ENCODE peak calls at places on chromosome 3, in four cellular contexts. D, K, R and A are unnamed samples.

GRCh38 chr3:18633002-18633401 is 207.9 kb upstream of the SATB1 start:
- DNase-seq in K (no peak), D (no peak), R (peak; percentile 41), A (no peak)

GRCh38 chr3:51953445-51953844 is 1.7 kb upstream of the GPR62 start:
- DNase-seq in D (peak; percentile 89), R (peak; percentile 66), K (no peak), A (peak; percentile 47)

GRCh38 chr3:45064512-45065372 is 38.6 kb downstream of the CLEC3B start:
- DNase-seq in D (peak; percentile 89), K (no peak), R (peak; percentile 86), A (peak; percentile 91)

GRCh38 chr3:80676869-80677268 is 909.1 kb upstream of the ROBO1 start:
- DNase-seq in D (no peak), R (no peak), K (no peak), A (no peak)

GRCh38 chr3:114213669-114214541 is 23.5 kb downstream of the ZNF80 start:
- DNase-seq in K (no peak), R (no peak), D (peak; percentile 2), A (peak; percentile 77)

GRCh38 chr3:71688121-71688520 is 37.1 kb downstream of the EIF4E3 start:
- DNase-seq in D (peak; percentile 45), K (peak; percentile 20), R (peak; percentile 63), A (no peak)

GRCh38 chr3:41334426-41334825 is 135.1 kb downstream of the CTNNB1 start:
- DNase-seq in D (no peak), R (no peak), K (no peak), A (no peak)

GRCh38 chr3:41251593-41251992 is 52.3 kb downstream of the CTNNB1 start:
- DNase-seq in K (no peak), D (no peak), R (no peak), A (no peak)

GRCh38 chr3:18249126-18249525 is 176.0 kb downstream of the SATB1 start:
- DNase-seq in K (no peak), R (no peak), D (no peak), A (peak; percentile 61)

GRCh38 chr3:62727576-62727975 is 147.6 kb downstream of the CADPS start:
- DNase-seq in K (no peak), R (no peak), D (peak; percentile 51), A (peak; percentile 81)

GRCh38 chr3:121654493-121655385 is 6.0 kb downstream of the HCLS1 start:
- DNase-seq in R (no peak), K (no peak), D (no peak), A (no peak)

GRCh38 chr3:147195896-147196295 is 210.4 kb downstream of the ZIC4 start:
- DNase-seq in K (no peak), D (no peak), R (no peak), A (no peak)

GRCh38 chr3:29140706-29141105 is 140.2 kb upstream of the RBMS3 start:
- DNase-seq in K (peak; percentile 13), D (no peak), R (no peak), A (no peak)

GRCh38 chr3:42387802-42388651 is 22.4 kb downstream of the LYZL4 start:
- DNase-seq in K (no peak), R (peak; percentile 10), D (peak; percentile 9), A (no peak)

GRCh38 chr3:108091498-108092259 is 848 bp upstream of the CD47 start:
- DNase-seq in D (no peak), K (peak; percentile 30), R (peak; percentile 11), A (peak; percentile 16)

GRCh38 chr3:147130461-147130860 is 275.9 kb downstream of the ZIC4 start:
- DNase-seq in R (peak; percentile 13), D (no peak), K (no peak), A (peak; percentile 12)

GRCh38 chr3:131217296-131217741 is 164.3 kb upstream of the NUDT16 start:
- DNase-seq in D (peak; percentile 73), R (peak; percentile 92), K (peak; percentile 13), A (no peak)

GRCh38 chr3:12895391-12896205 is 54.2 kb upstream of the RPL32 start:
- DNase-seq in R (no peak), D (peak; percentile 54), K (no peak), A (no peak)

DNA sequence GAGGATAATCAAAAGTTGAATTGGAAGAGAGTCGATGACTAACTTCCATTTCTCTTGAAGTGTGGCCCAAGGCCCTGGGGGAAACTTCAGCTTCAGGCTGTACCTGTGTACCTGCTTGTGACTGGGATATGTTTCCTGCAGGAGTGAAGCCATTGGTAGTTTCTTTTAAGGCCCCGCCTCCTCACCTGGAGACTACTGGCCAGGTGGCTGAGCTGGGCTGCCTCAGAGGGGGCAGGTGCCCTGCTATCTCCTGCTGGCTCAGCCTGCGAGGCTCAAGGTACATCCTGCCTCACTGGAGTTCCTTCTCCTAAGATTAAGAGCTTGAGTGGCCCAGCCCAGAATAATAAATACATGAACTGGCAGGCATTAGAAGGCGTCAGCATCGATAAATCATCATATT is 121.6 kb upstream of the ROPN1 start:
- DNase-seq in D (no peak), K (no peak), R (no peak), A (no peak)
- H3K27me3 ChIP-seq in D (no peaks in the 10 kb centered on the region), K (no peaks in the 10 kb centered on the region), R (no peaks in the 10 kb centered on the region), A (no peaks in the 10 kb centered on the region)

GRCh38 chr3:159824341-159824740 is 164.3 kb upstream of the IL12A start:
- DNase-seq in K (peak; percentile 75), D (peak; percentile 89), R (peak; percentile 96), A (peak; percentile 96)

GRCh38 chr3:159821737-159822136 is 166.9 kb upstream of the IL12A start:
- DNase-seq in D (no peak), K (no peak), R (no peak), A (no peak)

GRCh38 chr3:159828542-159828943 is 160.1 kb upstream of the IL12A start:
- DNase-seq in R (peak; percentile 69), K (peak; percentile 77), D (peak; percentile 65), A (no peak)

GRCh38 chr3:159823763-159824162 is 164.9 kb upstream of the IL12A start:
- DNase-seq in K (no peak), D (no peak), R (peak; percentile 32), A (no peak)

DNA sequence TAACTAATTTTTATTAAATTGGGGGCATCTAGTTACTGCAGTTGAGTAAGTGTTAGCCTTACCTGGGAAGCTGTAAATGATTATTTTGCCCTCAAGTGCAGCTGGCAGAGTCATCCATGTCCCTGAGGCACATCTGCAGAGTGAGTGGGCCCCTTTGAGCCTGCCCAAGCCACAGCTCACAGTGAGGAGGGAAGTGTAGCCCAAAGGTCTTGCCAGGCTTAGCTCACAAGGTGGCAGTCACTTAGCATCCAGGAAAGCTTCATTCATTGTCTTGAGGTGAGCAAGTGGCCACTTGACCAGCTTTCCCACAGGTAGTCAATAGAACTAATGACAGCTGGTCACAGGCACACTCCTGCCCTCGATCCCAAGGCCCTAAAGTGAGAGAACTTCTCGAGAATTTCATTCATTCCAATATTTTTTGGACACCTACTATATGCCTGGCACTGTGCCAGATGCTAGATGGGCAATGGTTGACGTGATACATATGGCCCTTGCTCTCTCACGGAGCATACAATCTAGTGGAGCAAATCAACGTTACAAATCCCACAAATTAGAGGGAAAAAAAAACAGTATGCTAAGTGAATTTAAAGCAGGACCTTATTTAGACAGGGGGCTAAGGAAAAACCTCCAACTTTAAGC is 163.3 kb upstream of the IL12A start:
- DNase-seq in D (no peak), K (no peak), R (peak; percentile 35), A (no peak)
- H3K4me3 ChIP-seq in D (no peak overlapping the region), K (no peak overlapping the region), R (no peak overlapping the region), A (no peak overlapping the region)

GRCh38 chr3:151412989-151413388 is 28.4 kb upstream of the P2RY12 start:
- DNase-seq in D (no peak), R (no peak), K (no peak), A (no peak)
- TF ChIP-seq CTCF in D (no peak), R (peak; percentile 42), K (no peak), A (no peak)

GRCh38 chr3:198112031-198112430 is 152.0 kb downstream of the LMLN start:
- DNase-seq in R (no peak), D (no peak), K (no peak), A (no peak)
- H3K27me3 ChIP-seq in R (peaks cover 57% of the 10 kb centered on the region), D (peaks cover 24% of the 10 kb centered on the region), K (peaks cover 82% of the 10 kb centered on the region), A (peaks cover 34% of the 10 kb centered on the region)

DNA sequence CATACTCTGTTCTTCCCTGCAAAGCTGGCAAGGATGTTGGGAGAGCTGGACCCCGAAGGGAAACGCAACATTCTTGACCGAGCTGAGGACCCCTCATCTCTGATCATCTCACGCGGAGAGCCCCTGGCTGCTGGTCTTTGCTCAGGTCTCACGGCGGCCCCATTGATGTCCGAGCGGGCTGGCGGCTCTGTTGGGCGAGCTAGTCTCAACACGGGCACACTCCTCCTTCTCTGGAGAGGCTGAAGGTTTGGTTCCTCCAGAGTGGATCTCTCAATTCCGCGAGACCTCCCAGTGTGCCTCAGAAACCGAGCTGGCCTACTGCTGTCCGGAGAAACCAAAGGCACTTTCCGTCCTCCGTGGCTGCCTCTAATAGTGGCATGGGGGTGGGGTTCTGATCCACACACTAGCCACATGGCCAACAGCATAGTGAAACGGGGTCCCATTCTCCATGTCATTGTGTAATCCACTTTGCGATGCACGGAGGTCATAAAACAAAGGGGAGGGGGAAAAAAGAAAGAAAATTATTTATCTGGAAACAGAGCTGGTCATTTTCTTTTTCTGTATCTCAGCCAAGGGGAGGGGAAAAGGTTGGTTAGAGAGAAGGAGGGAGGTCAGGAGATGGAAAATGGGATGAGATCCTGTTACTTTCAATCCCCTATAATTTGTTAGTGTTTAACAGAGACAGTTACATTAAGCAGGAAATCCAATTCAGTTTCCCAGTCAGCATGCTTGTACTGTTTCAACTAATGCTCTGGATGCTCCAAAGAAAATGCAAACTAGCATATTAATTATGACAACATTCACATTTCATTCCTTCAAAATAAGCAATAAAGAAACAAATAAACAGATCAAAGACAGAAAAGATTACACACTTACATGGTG is 1.3 kb downstream of the CCDC80 start:
- DNase-seq in R (no peak), K (no peak), D (no peak), A (no peak)
- H3K4me3 ChIP-seq in R (peak overlapping the region; percentile 66), K (peak overlapping the region; percentile 7), D (no peak overlapping the region), A (peak overlapping the region; percentile 82)

DNA sequence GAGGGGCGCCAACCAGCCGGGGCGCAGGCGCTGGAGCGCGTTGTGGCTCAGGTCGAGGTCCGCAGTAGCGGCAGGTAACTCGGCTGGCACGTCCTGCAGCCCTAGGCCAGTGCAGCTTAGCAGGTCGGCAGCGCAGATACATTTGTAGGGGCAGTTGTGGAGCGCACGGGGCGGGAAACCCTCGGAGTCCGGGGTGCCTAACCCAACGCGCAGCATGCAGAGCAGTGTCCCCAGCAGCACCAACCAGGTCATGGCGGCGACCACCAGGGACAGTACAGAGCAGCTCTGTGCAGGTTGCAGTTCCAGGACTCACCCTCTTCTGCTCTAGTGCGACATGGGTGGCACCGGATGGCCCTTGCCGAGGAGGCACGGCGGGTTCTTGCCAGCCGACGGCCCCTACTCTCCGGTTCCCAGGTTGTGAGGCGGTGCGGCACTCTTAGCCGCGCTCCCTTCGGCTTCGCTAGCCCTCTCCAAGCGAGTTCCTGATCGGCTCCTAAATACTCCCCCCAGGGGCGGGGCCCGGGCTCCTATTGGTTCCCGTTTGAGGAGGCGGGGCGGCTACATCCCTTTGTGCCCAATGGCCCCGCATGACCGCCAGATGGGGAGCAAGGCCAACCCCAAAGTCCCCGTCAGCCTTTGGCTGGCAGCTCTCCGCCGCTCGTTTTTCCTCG is at the start of gene AMIGO3:
- DNase-seq in R (peak; percentile 92), K (peak; percentile 96), D (peak; percentile 82), A (peak; percentile 80)
- TF ChIP-seq CTCF in R (peak; percentile 50), K (peak; percentile 54), D (peak; percentile 60), A (peak; percentile 24)

GRCh38 chr3:129173206-129173605 is 10.5 kb downstream of the CNBP start:
- DNase-seq in K (no peak), D (no peak), R (no peak), A (no peak)
- H3K27me3 ChIP-seq in K (no peaks in the 10 kb centered on the region), D (no peaks in the 10 kb centered on the region), R (no peaks in the 10 kb centered on the region), A (no peaks in the 10 kb centered on the region)